ENCODE peak calls at places on chromosome 16, in five cellular contexts. One of them, this sample, is unnamed.

GRCh38 chr16:14070877-14071575 is at the start of gene MRTFB:
- DNase-seq in cardiac muscle cell: peak
- DNase-seq in BJ: no peak
- DNase-seq in GM06990: peak
- DNase-seq in uterus: peak
- DNase-seq in this sample: no peak

GRCh38 chr16:27460663-27461482 is 58.9 kb downstream of the IL21R start:
- DNase-seq in cardiac muscle cell: no peak
- DNase-seq in BJ: no peak
- DNase-seq in GM06990: no peak
- DNase-seq in uterus: no peak
- DNase-seq in this sample: no peak

GRCh38 chr16:57801856-57802634 is at the start of gene KIFC3:
- DNase-seq in cardiac muscle cell: peak
- DNase-seq in BJ: no peak
- DNase-seq in GM06990: no peak
- DNase-seq in uterus: peak
- DNase-seq in this sample: no peak

GRCh38 chr16:84119368-84119767 is 2.6 kb upstream of the MBTPS1 start:
- DNase-seq in cardiac muscle cell: no peak
- DNase-seq in BJ: no peak
- DNase-seq in GM06990: no peak
- DNase-seq in uterus: no peak
- DNase-seq in this sample: no peak

GRCh38 chr16:84813141-84813933 is 6.4 kb upstream of the CRISPLD2 start:
- DNase-seq in cardiac muscle cell: no peak
- DNase-seq in BJ: no peak
- DNase-seq in GM06990: no peak
- DNase-seq in uterus: no peak
- DNase-seq in this sample: no peak

GRCh38 chr16:11036868-11037410 is 92.6 kb downstream of the CLEC16A start:
- DNase-seq in cardiac muscle cell: no peak
- DNase-seq in BJ: no peak
- DNase-seq in GM06990: no peak
- DNase-seq in uterus: no peak
- DNase-seq in this sample: no peak

GRCh38 chr16:15648135-15648730 is 1.8 kb upstream of the NDE1 start:
- DNase-seq in cardiac muscle cell: no peak
- DNase-seq in BJ: no peak
- DNase-seq in GM06990: no peak
- DNase-seq in uterus: no peak
- DNase-seq in this sample: no peak

GRCh38 chr16:5580320-5580719 is 482.7 kb upstream of the EEF2KMT start:
- DNase-seq in cardiac muscle cell: no peak
- DNase-seq in BJ: no peak
- DNase-seq in GM06990: no peak
- DNase-seq in uterus: no peak
- DNase-seq in this sample: no peak

GRCh38 chr16:55444754-55445485 is 34.1 kb upstream of the MMP2 start:
- DNase-seq in cardiac muscle cell: no peak
- DNase-seq in BJ: no peak
- DNase-seq in GM06990: no peak
- DNase-seq in uterus: no peak
- DNase-seq in this sample: no peak

GRCh38 chr16:86545481-86545880 is 9.6 kb downstream of the MTHFSD start:
- DNase-seq in cardiac muscle cell: no peak
- DNase-seq in BJ: no peak
- DNase-seq in GM06990: no peak
- DNase-seq in uterus: no peak
- DNase-seq in this sample: no peak

GRCh38 chr16:27251561-27252205 is 16.9 kb downstream of the NSMCE1 start:
- DNase-seq in cardiac muscle cell: no peak
- DNase-seq in BJ: no peak
- DNase-seq in GM06990: no peak
- DNase-seq in uterus: no peak
- DNase-seq in this sample: no peak

GRCh38 chr16:86622700-86623615 is 44.6 kb downstream of the FOXL1 start:
- DNase-seq in cardiac muscle cell: no peak
- DNase-seq in BJ: no peak
- DNase-seq in GM06990: no peak
- DNase-seq in uterus: no peak
- DNase-seq in this sample: no peak

GRCh38 chr16:12149971-12150370 is 173.4 kb downstream of the SNX29 start:
- DNase-seq in cardiac muscle cell: no peak
- DNase-seq in BJ: no peak
- DNase-seq in GM06990: no peak
- DNase-seq in uterus: no peak
- DNase-seq in this sample: no peak

GRCh38 chr16:14309001-14309886 is 238.1 kb downstream of the MRTFB start:
- DNase-seq in cardiac muscle cell: no peak
- DNase-seq in BJ: no peak
- DNase-seq in GM06990: peak
- DNase-seq in uterus: no peak
- DNase-seq in this sample: no peak

GRCh38 chr16:49335828-49336227 is 37.8 kb upstream of the C16orf78 start:
- DNase-seq in cardiac muscle cell: no peak
- DNase-seq in BJ: no peak
- DNase-seq in GM06990: no peak
- DNase-seq in uterus: no peak
- DNase-seq in this sample: no peak

GRCh38 chr16:87490091-87490798 is 2.6 kb downstream of the ZCCHC14 start:
- DNase-seq in cardiac muscle cell: peak
- DNase-seq in BJ: no peak
- DNase-seq in GM06990: no peak
- DNase-seq in uterus: no peak
- DNase-seq in this sample: no peak

GRCh38 chr16:53598513-53599266 is 95.7 kb upstream of the AKTIP start:
- DNase-seq in cardiac muscle cell: no peak
- DNase-seq in BJ: no peak
- DNase-seq in GM06990: no peak
- DNase-seq in uterus: no peak
- DNase-seq in this sample: no peak

GRCh38 chr16:70682239-70683145 is 3.4 kb downstream of the MTSS2 start:
- DNase-seq in cardiac muscle cell: no peak
- DNase-seq in BJ: no peak
- DNase-seq in GM06990: no peak
- DNase-seq in uterus: no peak
- DNase-seq in this sample: no peak

GRCh38 chr16:70681382-70682238 is 4.2 kb downstream of the MTSS2 start:
- DNase-seq in cardiac muscle cell: no peak
- DNase-seq in BJ: no peak
- DNase-seq in GM06990: no peak
- DNase-seq in uterus: no peak
- DNase-seq in this sample: no peak

GRCh38 chr16:70679653-70680494 is 6.0 kb downstream of the MTSS2 start:
- DNase-seq in cardiac muscle cell: peak
- DNase-seq in BJ: no peak
- DNase-seq in GM06990: no peak
- DNase-seq in uterus: no peak
- DNase-seq in this sample: no peak

GRCh38 chr16:70678898-70679652 is 6.8 kb downstream of the MTSS2 start:
- DNase-seq in cardiac muscle cell: no peak
- DNase-seq in BJ: no peak
- DNase-seq in GM06990: no peak
- DNase-seq in uterus: no peak
- DNase-seq in this sample: no peak

DNA sequence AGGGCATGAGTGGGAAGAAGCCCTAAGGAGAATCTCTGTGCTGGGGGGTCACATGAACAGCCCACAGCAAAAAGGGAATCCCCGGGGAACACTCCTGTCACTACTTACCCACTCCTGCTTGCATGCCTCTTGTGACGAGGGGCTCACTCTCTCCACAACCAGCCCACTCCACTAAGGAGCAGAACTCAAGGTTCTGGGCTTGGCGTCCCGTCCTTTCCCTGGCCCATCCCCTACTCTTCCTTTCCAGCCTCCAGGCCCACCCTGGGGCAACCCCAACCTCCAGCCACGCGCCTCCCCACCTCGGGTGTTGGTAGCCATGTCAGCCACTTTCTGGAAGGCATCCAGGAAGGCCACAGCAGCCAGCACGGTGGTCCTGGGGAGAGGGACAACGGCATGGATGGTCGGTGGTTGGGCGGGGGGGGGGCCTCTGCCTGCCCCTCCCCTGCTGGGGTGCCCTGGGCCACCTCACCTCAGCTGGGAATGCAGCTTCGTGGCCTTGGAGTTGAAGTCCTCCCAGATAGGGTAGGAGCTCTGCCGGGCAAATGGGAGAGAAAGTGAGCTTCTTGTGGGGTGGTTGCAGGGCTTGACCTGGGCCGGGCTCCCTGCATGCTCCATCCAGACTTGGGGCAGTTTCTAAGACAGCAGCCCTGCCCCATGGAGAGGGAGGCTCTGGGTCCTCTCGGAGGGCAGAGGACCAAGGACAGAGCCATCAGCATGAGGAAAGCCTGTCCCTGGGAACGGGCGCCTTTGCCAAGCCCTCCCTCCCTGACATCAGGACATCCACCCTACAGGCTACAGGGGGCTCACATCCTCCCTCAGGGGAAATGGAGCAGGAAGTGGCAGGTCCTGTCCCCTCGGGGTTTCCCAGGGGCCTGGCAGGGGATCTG is 5.1 kb downstream of the MTSS2 start:
- DNase-seq in cardiac muscle cell: no peak
- DNase-seq in BJ: no peak
- DNase-seq in GM06990: no peak
- DNase-seq in uterus: no peak
- DNase-seq in this sample: no peak
- H3K4me3 ChIP-seq in cardiac muscle cell: no peak
- H3K4me3 ChIP-seq in BJ: no peak
- H3K4me3 ChIP-seq in GM06990: no peak
- H3K4me3 ChIP-seq in uterus: no peak
- H3K4me3 ChIP-seq in this sample: no peak

DNA sequence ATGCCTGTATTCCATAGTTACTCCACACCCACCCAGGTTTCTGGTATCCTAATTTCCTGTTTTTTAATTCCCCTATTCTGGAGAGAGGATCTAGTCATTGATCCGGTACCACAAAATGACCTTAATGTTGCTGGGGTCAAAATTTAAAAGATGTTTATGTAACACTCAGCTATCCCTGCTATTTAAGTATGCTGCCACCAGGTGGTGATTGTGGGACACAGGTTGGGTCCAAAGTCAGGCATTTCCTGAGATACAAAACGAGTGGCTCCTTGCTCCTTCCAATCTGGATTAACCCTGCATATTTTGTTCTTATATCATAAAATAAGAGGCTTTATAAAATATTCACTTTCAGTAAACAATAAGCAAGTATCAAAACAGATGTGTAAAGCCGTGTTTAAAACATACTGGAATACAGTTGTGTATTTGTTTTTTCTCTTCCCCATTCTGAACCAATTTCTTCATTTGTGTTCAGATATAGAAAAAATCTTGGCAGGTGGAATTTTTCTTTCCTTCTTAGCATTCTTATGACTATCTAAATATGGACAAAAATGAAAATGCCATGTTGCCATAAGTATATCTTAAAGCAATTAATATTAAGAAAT is 16.3 kb downstream of the HS3ST4 start:
- DNase-seq in cardiac muscle cell: peak
- DNase-seq in BJ: no peak
- DNase-seq in GM06990: no peak
- DNase-seq in uterus: no peak
- DNase-seq in this sample: no peak
- TF ChIP-seq CTCF in cardiac muscle cell: no peak
- TF ChIP-seq CTCF in BJ: peak
- TF ChIP-seq CTCF in GM06990: peak
- TF ChIP-seq CTCF in uterus: no peak
- TF ChIP-seq CTCF in this sample: peak

GRCh38 chr16:77657016-77657415 is 65.3 kb upstream of the NUDT7 start:
- DNase-seq in cardiac muscle cell: peak
- DNase-seq in BJ: no peak
- DNase-seq in GM06990: no peak
- DNase-seq in uterus: no peak
- DNase-seq in this sample: peak

GRCh38 chr16:77662241-77662640 is 60.1 kb upstream of the NUDT7 start:
- DNase-seq in cardiac muscle cell: no peak
- DNase-seq in BJ: no peak
- DNase-seq in GM06990: no peak
- DNase-seq in uterus: no peak
- DNase-seq in this sample: no peak

GRCh38 chr16:77663711-77664110 is 58.6 kb upstream of the NUDT7 start:
- DNase-seq in cardiac muscle cell: no peak
- DNase-seq in BJ: no peak
- DNase-seq in GM06990: no peak
- DNase-seq in uterus: no peak
- DNase-seq in this sample: no peak

GRCh38 chr16:77660311-77660710 is 62.0 kb upstream of the NUDT7 start:
- DNase-seq in cardiac muscle cell: peak
- DNase-seq in BJ: no peak
- DNase-seq in GM06990: no peak
- DNase-seq in uterus: no peak
- DNase-seq in this sample: peak
- H3K4me3 ChIP-seq in cardiac muscle cell: no peak
- H3K4me3 ChIP-seq in BJ: no peak
- H3K4me3 ChIP-seq in GM06990: no peak
- H3K4me3 ChIP-seq in uterus: no peak
- H3K4me3 ChIP-seq in this sample: no peak

DNA sequence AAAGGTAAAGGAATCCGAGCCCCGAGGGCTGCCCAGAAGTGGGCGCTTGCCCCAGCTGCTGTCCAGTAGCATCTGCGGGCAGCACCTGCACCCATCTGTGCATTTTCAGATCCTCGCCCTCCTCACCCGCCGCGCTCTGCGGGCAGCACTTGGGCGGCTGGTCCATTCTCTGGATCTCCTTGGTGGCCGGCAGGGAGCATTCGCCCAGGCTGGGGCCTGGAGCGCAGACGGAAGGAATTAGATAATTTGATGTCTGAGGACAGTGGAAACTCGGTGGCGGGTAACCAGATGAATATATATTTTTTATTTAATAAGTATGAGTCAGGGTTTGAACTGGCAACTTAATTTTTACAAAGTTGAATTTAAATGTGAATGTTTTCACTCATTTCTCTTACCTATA is 88.5 kb downstream of the NPIPB11 start:
- DNase-seq in cardiac muscle cell: no peak
- DNase-seq in BJ: no peak
- DNase-seq in GM06990: no peak
- DNase-seq in uterus: no peak
- DNase-seq in this sample: no peak
- TF ChIP-seq CTCF in cardiac muscle cell: no peak
- TF ChIP-seq CTCF in BJ: peak
- TF ChIP-seq CTCF in GM06990: no peak
- TF ChIP-seq CTCF in uterus: no peak
- TF ChIP-seq CTCF in this sample: peak

GRCh38 chr16:3881499-3881995 is 1.0 kb upstream of the CREBBP start:
- DNase-seq in cardiac muscle cell: no peak
- DNase-seq in BJ: no peak
- DNase-seq in GM06990: no peak
- DNase-seq in uterus: peak
- DNase-seq in this sample: no peak
- H3K4me3 ChIP-seq in cardiac muscle cell: peak
- H3K4me3 ChIP-seq in BJ: peak
- H3K4me3 ChIP-seq in GM06990: peak
- H3K4me3 ChIP-seq in uterus: peak
- H3K4me3 ChIP-seq in this sample: peak

This sample was measured in epithelial cell of proximal tubule.